ENCODE peak calls at places on chromosome 13, in five cellular contexts. O, F, Q, V and U are unnamed samples.

GRCh38 chr13:48236528-48237353 is 3.7 kb downstream of the ITM2B start:
- DNase-seq in O (no peak), F (peak; percentile 9), Q (peak; percentile 77), V (no peak), U (no peak)

GRCh38 chr13:110304256-110304655 is 2.7 kb downstream of the COL4A1 start:
- DNase-seq in O (no peak), F (no peak), Q (peak; percentile 88), V (no peak), U (no peak)

GRCh38 chr13:113192279-113192678 is 16.2 kb downstream of the PCID2 start:
- DNase-seq in O (no peak), F (no peak), Q (no peak), V (no peak), U (no peak)

GRCh38 chr13:27403252-27403678 is 21.2 kb upstream of the GTF3A start:
- DNase-seq in O (no peak), F (peak; percentile 48), Q (peak; percentile 53), V (no peak), U (no peak)

GRCh38 chr13:50757021-50757420 is 86.5 kb downstream of the DLEU7 start:
- DNase-seq in O (no peak), F (no peak), Q (peak; percentile 55), V (no peak), U (no peak)

GRCh38 chr13:113849981-113850721 is 13.7 kb downstream of the GAS6 start:
- DNase-seq in O (no peak), F (no peak), Q (no peak), V (peak; percentile 29), U (no peak)

GRCh38 chr13:92510416-92510815 is 716.2 kb upstream of the GPC6 start:
- DNase-seq in O (no peak), F (no peak), Q (peak; percentile 40), V (no peak), U (no peak)

GRCh38 chr13:51849145-51850101 is 4.4 kb upstream of the TMEM272 start:
- DNase-seq in O (no peak), F (peak; percentile 58), Q (peak; percentile 47), V (no peak), U (peak; percentile 65)

GRCh38 chr13:31945202-31945978 is 86.2 kb upstream of the FRY start:
- DNase-seq in O (peak; percentile 75), F (peak; percentile 46), Q (peak; percentile 88), V (no peak), U (no peak)

GRCh38 chr13:43405457-43405856 is 381.3 kb downstream of the ENOX1 start:
- DNase-seq in O (no peak), F (no peak), Q (peak; percentile 86), V (no peak), U (no peak)

GRCh38 chr13:74751739-74752138 is 617.5 kb upstream of the KLF12 start:
- DNase-seq in O (no peak), F (no peak), Q (no peak), V (no peak), U (no peak)

GRCh38 chr13:35838356-35838755 is 292.8 kb downstream of the DCLK1 start:
- DNase-seq in O (no peak), F (no peak), Q (peak; percentile 96), V (no peak), U (no peak)

GRCh38 chr13:40895207-40895606 is 105.8 kb downstream of the SLC25A15 start:
- DNase-seq in O (no peak), F (no peak), Q (no peak), V (no peak), U (no peak)

GRCh38 chr13:113926301-113926761 is 47.5 kb downstream of the C13orf46 start:
- DNase-seq in O (peak; percentile 14), F (no peak), Q (peak; percentile 61), V (peak; percentile 57), U (no peak)

GRCh38 chr13:113542751-113543424 is 41.7 kb upstream of the TFDP1 start:
- DNase-seq in O (no peak), F (no peak), Q (no peak), V (no peak), U (no peak)

GRCh38 chr13:81171065-81171647 is 830.2 kb upstream of the SPRY2 start:
- DNase-seq in O (no peak), F (peak; percentile 21), Q (peak; percentile 47), V (no peak), U (no peak)

GRCh38 chr13:26095338-26095737 is 43.5 kb upstream of the SHISA2 start:
- DNase-seq in O (no peak), F (no peak), Q (no peak), V (no peak), U (no peak)

GRCh38 chr13:107231941-107232340 is 664.0 kb upstream of the ARGLU1 start:
- DNase-seq in O (no peak), F (no peak), Q (no peak), V (no peak), U (no peak)

GRCh38 chr13:107238262-107238661 is 670.3 kb upstream of the ARGLU1 start:
- DNase-seq in O (no peak), F (no peak), Q (no peak), V (no peak), U (no peak)

GRCh38 chr13:107239213-107239612 is 671.3 kb upstream of the ARGLU1 start:
- DNase-seq in O (no peak), F (no peak), Q (no peak), V (no peak), U (no peak)

GRCh38 chr13:107234315-107234714 is 666.4 kb upstream of the ARGLU1 start:
- DNase-seq in O (no peak), F (peak; percentile 7), Q (no peak), V (no peak), U (no peak)

DNA sequence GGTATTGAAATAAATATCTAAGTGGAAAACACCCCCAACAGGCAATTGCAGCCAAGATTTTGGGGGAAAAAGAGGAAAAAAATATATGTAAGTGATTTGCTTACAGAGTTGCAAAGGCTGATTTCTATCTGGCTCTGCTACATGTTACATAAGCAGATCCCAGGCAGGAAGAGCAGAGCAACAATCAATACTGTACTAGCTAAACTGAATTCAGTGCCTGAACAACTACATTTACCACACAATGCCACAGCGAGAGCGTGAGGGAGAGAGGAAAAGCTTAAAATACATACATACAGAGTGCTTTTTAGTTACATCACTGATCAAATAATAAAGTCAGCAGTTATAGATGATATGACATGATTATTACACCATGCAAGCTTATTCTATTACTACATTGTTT is 665.6 kb upstream of the ARGLU1 start:
- DNase-seq in O (no peak), F (no peak), Q (no peak), V (no peak), U (no peak)
- TF ChIP-seq CTCF in O (no peak), F (no peak), Q (no peak), V (no peak), U (no peak)

GRCh38 chr13:78595819-78596700 is 7.3 kb downstream of the POU4F1 start:
- DNase-seq in O (no peak), F (peak; percentile 62), Q (no peak), V (no peak), U (peak; percentile 62)
- TF ChIP-seq CTCF in O (no peak), F (no peak), Q (no peak), V (no peak), U (no peak)

DNA sequence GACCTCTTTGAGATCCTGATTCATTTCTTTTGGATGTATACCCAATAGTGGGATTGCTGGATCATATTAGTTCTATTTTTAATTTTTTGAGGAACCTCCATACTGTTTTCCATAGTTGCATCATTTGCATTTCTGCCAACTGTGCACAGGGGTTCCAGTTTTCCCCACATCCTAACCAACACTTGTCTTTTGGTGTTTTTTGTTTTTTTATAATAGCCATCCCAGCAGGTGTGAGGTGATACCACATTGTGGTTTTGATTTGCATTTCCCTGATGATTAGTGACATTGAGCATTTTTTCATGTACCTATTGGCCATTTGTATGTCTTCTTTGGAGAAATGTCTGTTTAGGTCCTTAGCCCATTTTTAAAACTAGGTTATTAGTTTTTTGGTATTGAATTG is 18.8 kb upstream of the GPR183 start:
- DNase-seq in O (no peak), F (no peak), Q (no peak), V (no peak), U (no peak)
- TF ChIP-seq CTCF in O (no peak), F (no peak), Q (no peak), V (no peak), U (no peak)

GRCh38 chr13:38866649-38867048 is 124.0 kb downstream of the STOML3 start:
- DNase-seq in O (no peak), F (no peak), Q (no peak), V (no peak), U (no peak)

GRCh38 chr13:38868399-38868798 is 122.2 kb downstream of the STOML3 start:
- DNase-seq in O (no peak), F (no peak), Q (no peak), V (no peak), U (no peak)

GRCh38 chr13:38863536-38863935 is 127.1 kb downstream of the STOML3 start:
- DNase-seq in O (no peak), F (no peak), Q (no peak), V (no peak), U (no peak)

GRCh38 chr13:38862443-38862842 is 128.2 kb downstream of the STOML3 start:
- DNase-seq in O (no peak), F (no peak), Q (no peak), V (no peak), U (no peak)
- TF ChIP-seq CTCF in O (no peak), F (no peak), Q (no peak), V (no peak), U (no peak)

DNA sequence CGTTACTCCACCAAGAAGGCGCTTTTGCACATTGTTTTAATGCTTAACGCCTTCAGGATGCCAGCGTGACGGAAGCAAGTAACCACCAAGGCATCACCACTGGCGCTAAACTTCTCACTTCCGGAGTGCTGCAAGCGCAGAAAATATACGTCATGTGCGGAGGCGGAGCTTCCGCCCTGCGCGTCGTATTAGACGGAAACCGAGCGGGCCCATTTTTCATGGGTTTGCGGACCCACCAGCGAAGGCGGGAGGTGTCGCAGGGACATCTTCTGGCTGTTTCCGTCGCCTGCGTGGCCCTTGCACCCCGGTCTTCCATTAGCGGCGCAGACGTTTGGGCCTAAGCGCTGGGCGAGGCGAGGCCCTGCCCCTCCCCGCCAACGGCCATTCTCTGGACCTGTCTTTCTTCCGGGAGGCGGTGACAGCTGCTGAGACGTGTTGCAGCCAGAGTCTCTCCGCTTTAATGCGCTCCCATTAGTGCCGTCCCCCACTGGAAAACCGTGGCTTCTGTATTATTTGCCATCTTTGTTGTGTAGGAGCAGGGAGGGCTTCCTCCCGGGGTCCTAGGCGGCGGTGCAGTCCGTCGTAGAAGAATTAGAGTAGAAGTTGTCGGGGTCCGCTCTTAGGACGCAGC is at the start of gene ERCC5:
- DNase-seq in O (peak; percentile 79), F (peak; percentile 94), Q (peak; percentile 97), V (peak; percentile 94), U (peak; percentile 88)
- TF ChIP-seq CTCF in O (no peak), F (no peak), Q (no peak), V (no peak), U (no peak)

DNA sequence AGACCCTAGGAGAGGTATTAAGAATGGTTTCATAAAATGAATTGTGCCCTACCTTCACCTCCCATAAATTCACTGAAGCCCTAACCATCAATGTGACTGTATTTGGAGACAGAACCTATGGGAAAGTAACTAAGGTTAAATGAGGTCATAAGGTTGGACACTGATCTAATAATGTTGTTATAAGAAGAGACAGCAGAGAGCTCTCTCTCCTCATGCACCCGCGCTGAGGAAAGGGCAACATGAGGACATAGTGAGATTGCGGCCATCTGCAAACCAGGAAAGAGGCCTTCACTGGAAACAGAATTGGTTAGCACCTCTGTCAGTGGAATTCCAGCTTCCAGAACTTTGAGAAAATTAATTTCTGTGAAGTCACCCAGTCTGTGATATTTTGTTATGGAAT is 1396.1 kb upstream of the MIR17HG start:
- DNase-seq in O (no peak), F (no peak), Q (no peak), V (no peak), U (no peak)
- TF ChIP-seq CTCF in O (no peak), F (no peak), Q (no peak), V (no peak), U (no peak)